ENCODE peak calls at places on chromosomes 11 and 22, in five cellular contexts. One of them, this sample, is unnamed.
A peak's percentile ranks its signal among the peaks of the same experiment; 100 is the strongest.

GRCh38 chr11:75582461-75582934 is 20.4 kb downstream of the SERPINH1 start:
- DNase-seq in adipocyte: no peak
- DNase-seq in colonic mucosa: no peak
- DNase-seq in PC-3: no peak
- DNase-seq in MM.1S: no peak
- DNase-seq in this sample: no peak

GRCh38 chr22:20025401-20026203 is 4.7 kb downstream of the TANGO2 start:
- DNase-seq in adipocyte: no peak
- DNase-seq in colonic mucosa: no peak
- DNase-seq in PC-3: no peak
- DNase-seq in MM.1S: no peak
- DNase-seq in this sample: no peak

GRCh38 chr11:13446444-13446843 is 16.6 kb downstream of the BTBD10 start:
- DNase-seq in PC-3: peak; percentile 62
- DNase-seq in colonic mucosa: no peak
- DNase-seq in adipocyte: peak; percentile 53
- DNase-seq in MM.1S: no peak
- DNase-seq in this sample: no peak

GRCh38 chr11:22795914-22796313 is 33.7 kb downstream of the SVIP start:
- DNase-seq in adipocyte: no peak
- DNase-seq in MM.1S: no peak
- DNase-seq in colonic mucosa: no peak
- DNase-seq in PC-3: peak; percentile 35
- DNase-seq in this sample: no peak

GRCh38 chr11:61370349-61371005 is 8.3 kb downstream of the TMEM138 start:
- DNase-seq in adipocyte: no peak
- DNase-seq in PC-3: no peak
- DNase-seq in MM.1S: no peak
- DNase-seq in colonic mucosa: no peak
- DNase-seq in this sample: no peak

GRCh38 chr11:93905384-93905783 is 55.0 kb upstream of the VSTM5 start:
- DNase-seq in adipocyte: no peak
- DNase-seq in MM.1S: no peak
- DNase-seq in PC-3: peak; percentile 90
- DNase-seq in colonic mucosa: no peak
- DNase-seq in this sample: no peak

GRCh38 chr11:2586091-2586792 is 113.6 kb downstream of the KCNQ1OT1 start:
- DNase-seq in PC-3: no peak
- DNase-seq in colonic mucosa: no peak
- DNase-seq in adipocyte: no peak
- DNase-seq in MM.1S: no peak
- DNase-seq in this sample: peak; percentile 3

GRCh38 chr22:45757068-45757467 is 85.4 kb downstream of the ATXN10 start:
- DNase-seq in colonic mucosa: no peak
- DNase-seq in PC-3: no peak
- DNase-seq in MM.1S: no peak
- DNase-seq in adipocyte: peak; percentile 92
- DNase-seq in this sample: no peak

GRCh38 chr11:130097285-130097684 is 27.6 kb downstream of the APLP2 start:
- DNase-seq in colonic mucosa: no peak
- DNase-seq in adipocyte: no peak
- DNase-seq in MM.1S: no peak
- DNase-seq in PC-3: no peak
- DNase-seq in this sample: no peak

GRCh38 chr22:20578192-20578591 is 70.8 kb downstream of the MED15 start:
- DNase-seq in colonic mucosa: no peak
- DNase-seq in adipocyte: no peak
- DNase-seq in MM.1S: no peak
- DNase-seq in PC-3: no peak
- DNase-seq in this sample: no peak

GRCh38 chr11:122488892-122489291 is 166.6 kb upstream of the UBASH3B start:
- DNase-seq in colonic mucosa: no peak
- DNase-seq in adipocyte: no peak
- DNase-seq in MM.1S: no peak
- DNase-seq in PC-3: no peak
- DNase-seq in this sample: no peak

GRCh38 chr11:46381046-46381835 is at the start of gene MDK:
- DNase-seq in PC-3: no peak
- DNase-seq in colonic mucosa: peak; percentile 52
- DNase-seq in adipocyte: peak; percentile 61
- DNase-seq in MM.1S: no peak
- DNase-seq in this sample: peak; percentile 39

GRCh38 chr11:46381836-46382643 is 571 bp downstream of the MDK start:
- DNase-seq in colonic mucosa: no peak
- DNase-seq in PC-3: no peak
- DNase-seq in adipocyte: no peak
- DNase-seq in MM.1S: no peak
- DNase-seq in this sample: peak; percentile 39

GRCh38 chr11:46383974-46384701 is 2.7 kb downstream of the MDK start:
- DNase-seq in PC-3: peak; percentile 19
- DNase-seq in MM.1S: no peak
- DNase-seq in colonic mucosa: peak; percentile 83
- DNase-seq in adipocyte: no peak
- DNase-seq in this sample: no peak

GRCh38 chr11:46383404-46383758 is 1.9 kb downstream of the MDK start:
- DNase-seq in PC-3: no peak
- DNase-seq in colonic mucosa: no peak
- DNase-seq in adipocyte: no peak
- DNase-seq in MM.1S: no peak
- DNase-seq in this sample: no peak

DNA sequence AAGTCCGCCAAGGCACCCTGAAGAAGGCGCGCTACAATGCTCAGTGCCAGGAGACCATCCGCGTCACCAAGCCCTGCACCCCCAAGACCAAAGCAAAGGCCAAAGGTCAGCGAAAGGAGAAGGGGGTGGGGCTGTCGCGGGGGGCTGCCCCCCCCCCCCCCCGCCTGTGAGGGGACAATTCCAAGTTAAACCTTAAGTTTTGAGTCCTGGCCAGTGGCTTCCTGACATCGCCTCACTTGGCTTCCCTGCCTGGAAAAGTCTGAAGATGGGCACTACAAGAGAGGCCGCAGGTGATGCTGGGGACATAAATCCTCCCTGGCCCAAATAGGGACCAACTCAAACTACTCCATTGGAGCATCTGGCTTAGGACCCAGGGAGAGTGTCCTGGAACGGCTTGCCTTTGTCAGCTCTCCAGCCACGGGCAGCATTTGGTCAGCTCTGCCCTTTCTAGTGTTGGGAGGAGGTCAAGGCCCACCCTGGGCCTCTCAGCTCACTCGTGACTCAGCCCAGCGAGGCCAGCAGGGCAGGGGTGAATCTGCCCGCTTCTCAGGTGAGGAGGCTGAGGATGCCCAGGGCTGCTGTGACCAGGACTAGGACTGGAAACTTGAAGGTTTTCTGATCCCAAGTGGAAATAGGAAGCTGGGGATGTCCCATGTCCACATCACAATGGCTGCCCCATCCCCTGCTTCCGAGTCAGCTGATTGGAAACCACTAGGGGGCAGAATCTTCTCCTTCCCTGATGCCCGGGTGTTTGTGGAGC is 1.4 kb downstream of the MDK start:
- DNase-seq in adipocyte: peak; percentile 67
- DNase-seq in colonic mucosa: peak; percentile 61
- DNase-seq in PC-3: peak; percentile 36
- DNase-seq in MM.1S: no peak
- DNase-seq in this sample: no peak
- H3K9ac ChIP-seq in adipocyte: no peak overlapping the region
- H3K9ac ChIP-seq in colonic mucosa: peak overlapping the region; percentile 58
- H3K9ac ChIP-seq in PC-3: no peak overlapping the region
- H3K9ac ChIP-seq in MM.1S: no peak overlapping the region
- H3K9ac ChIP-seq in this sample: no peak overlapping the region

GRCh38 chr11:764322-765024 is 12.8 kb downstream of the GATD1 start:
- DNase-seq in MM.1S: no peak
- DNase-seq in PC-3: no peak
- DNase-seq in colonic mucosa: no peak
- DNase-seq in adipocyte: no peak
- DNase-seq in this sample: no peak

GRCh38 chr11:762421-763072 is 14.7 kb downstream of the GATD1 start:
- DNase-seq in colonic mucosa: peak; percentile 47
- DNase-seq in adipocyte: peak; percentile 70
- DNase-seq in PC-3: peak; percentile 81
- DNase-seq in MM.1S: no peak
- DNase-seq in this sample: peak; percentile 41

GRCh38 chr11:765025-765801 is 12.1 kb downstream of the GATD1 start:
- DNase-seq in colonic mucosa: peak; percentile 60
- DNase-seq in MM.1S: peak; percentile 59
- DNase-seq in PC-3: peak; percentile 61
- DNase-seq in adipocyte: peak; percentile 54
- DNase-seq in this sample: peak; percentile 73

GRCh38 chr11:763073-763463 is 14.2 kb downstream of the GATD1 start:
- DNase-seq in MM.1S: peak; percentile 1
- DNase-seq in adipocyte: no peak
- DNase-seq in PC-3: peak; percentile 59
- DNase-seq in colonic mucosa: peak; percentile 68
- DNase-seq in this sample: no peak

GRCh38 chr11:763549-764321 is 13.6 kb downstream of the GATD1 start:
- DNase-seq in MM.1S: peak; percentile 5
- DNase-seq in PC-3: no peak
- DNase-seq in colonic mucosa: no peak
- DNase-seq in adipocyte: no peak
- DNase-seq in this sample: no peak
- H3K36me3 ChIP-seq in MM.1S: peaks cover 8% of the 10 kb centered on the region
- H3K36me3 ChIP-seq in PC-3: peaks cover 39% of the 10 kb centered on the region
- H3K36me3 ChIP-seq in colonic mucosa: peaks cover 17% of the 10 kb centered on the region
- H3K36me3 ChIP-seq in adipocyte: peaks cover 81% of the 10 kb centered on the region
- H3K36me3 ChIP-seq in this sample: peaks cover 81% of the 10 kb centered on the region

DNA sequence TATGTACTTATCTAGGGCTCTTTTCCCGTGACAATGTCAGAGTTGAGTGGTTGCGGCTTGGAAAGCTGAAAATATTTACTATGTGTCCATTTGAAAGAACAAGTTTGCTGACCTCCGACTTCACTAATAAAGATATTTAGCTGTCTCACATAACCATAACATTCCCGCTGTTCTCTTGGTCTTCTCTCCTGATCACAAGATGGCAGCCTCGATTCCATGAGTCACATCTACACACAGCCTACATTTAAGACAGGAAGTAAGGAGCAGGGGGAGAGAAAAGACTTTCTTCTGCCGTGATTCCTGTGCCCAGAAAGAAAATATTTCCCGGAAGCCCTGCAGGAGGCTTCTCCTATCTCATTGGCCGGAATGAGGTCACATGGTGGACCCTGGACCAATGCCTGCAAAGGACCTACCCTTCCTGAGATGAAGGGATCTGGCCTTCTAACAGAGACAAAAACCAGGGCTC is 47.4 kb upstream of the SYT13 start:
- DNase-seq in PC-3: peak; percentile 44
- DNase-seq in colonic mucosa: peak; percentile 31
- DNase-seq in adipocyte: peak; percentile 22
- DNase-seq in MM.1S: peak; percentile 16
- DNase-seq in this sample: no peak
- H3K4me3 ChIP-seq in PC-3: peak overlapping the region; percentile 17
- H3K4me3 ChIP-seq in colonic mucosa: no peak overlapping the region
- H3K4me3 ChIP-seq in adipocyte: no peak overlapping the region
- H3K4me3 ChIP-seq in MM.1S: no peak overlapping the region
- H3K4me3 ChIP-seq in this sample: no peak overlapping the region

DNA sequence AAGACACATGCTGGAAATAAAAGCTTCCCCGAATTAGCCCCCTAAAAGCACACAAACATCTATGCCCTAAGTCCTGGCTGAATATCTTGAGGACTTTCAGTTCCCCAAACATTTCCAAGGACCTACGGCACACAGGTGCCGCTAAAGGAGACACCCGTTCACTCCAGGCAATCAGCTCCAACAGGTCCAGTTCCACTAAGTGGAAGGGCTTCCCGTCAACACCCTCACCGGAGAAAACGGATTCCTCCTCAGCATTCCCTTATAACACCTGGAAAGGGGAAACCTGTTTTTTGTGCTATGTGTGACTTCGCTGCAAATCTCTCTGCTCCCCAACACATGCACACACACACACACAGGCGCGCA is 3.9 kb downstream of the TENM4 start:
- DNase-seq in colonic mucosa: no peak
- DNase-seq in MM.1S: no peak
- DNase-seq in PC-3: no peak
- DNase-seq in adipocyte: no peak
- DNase-seq in this sample: no peak
- H3K9ac ChIP-seq in colonic mucosa: no peak overlapping the region
- H3K9ac ChIP-seq in MM.1S: no peak overlapping the region
- H3K9ac ChIP-seq in PC-3: no peak overlapping the region
- H3K9ac ChIP-seq in adipocyte: peak overlapping the region; percentile 87
- H3K9ac ChIP-seq in this sample: no peak overlapping the region

GRCh38 chr11:125624756-125625213 is at the start of gene CHEK1:
- DNase-seq in colonic mucosa: no peak
- DNase-seq in PC-3: no peak
- DNase-seq in MM.1S: no peak
- DNase-seq in adipocyte: no peak
- DNase-seq in this sample: no peak

GRCh38 chr11:125623064-125623463 is 1.9 kb upstream of the CHEK1 start:
- DNase-seq in MM.1S: no peak
- DNase-seq in PC-3: no peak
- DNase-seq in colonic mucosa: no peak
- DNase-seq in adipocyte: no peak
- DNase-seq in this sample: no peak

GRCh38 chr11:125618383-125618782 is 6.6 kb upstream of the CHEK1 start:
- DNase-seq in PC-3: no peak
- DNase-seq in adipocyte: no peak
- DNase-seq in colonic mucosa: no peak
- DNase-seq in MM.1S: no peak
- DNase-seq in this sample: no peak

GRCh38 chr11:125625225-125625593 is 246 bp downstream of the CHEK1 start:
- DNase-seq in MM.1S: no peak
- DNase-seq in adipocyte: no peak
- DNase-seq in PC-3: no peak
- DNase-seq in colonic mucosa: no peak
- DNase-seq in this sample: no peak

GRCh38 chr11:125621995-125622394 is 3.0 kb upstream of the CHEK1 start:
- DNase-seq in colonic mucosa: no peak
- DNase-seq in adipocyte: peak; percentile 52
- DNase-seq in MM.1S: no peak
- DNase-seq in PC-3: peak; percentile 82
- DNase-seq in this sample: no peak
- H3K36me3 ChIP-seq in colonic mucosa: peaks cover 16% of the 10 kb centered on the region
- H3K36me3 ChIP-seq in adipocyte: peaks cover 48% of the 10 kb centered on the region
- H3K36me3 ChIP-seq in MM.1S: peaks cover 36% of the 10 kb centered on the region
- H3K36me3 ChIP-seq in PC-3: peaks cover 45% of the 10 kb centered on the region
- H3K36me3 ChIP-seq in this sample: peaks cover 58% of the 10 kb centered on the region

GRCh38 chr11:31805037-31805628 is 6.0 kb downstream of the PAX6 start:
- DNase-seq in PC-3: no peak
- DNase-seq in colonic mucosa: no peak
- DNase-seq in MM.1S: no peak
- DNase-seq in adipocyte: no peak
- DNase-seq in this sample: no peak
- H3K4me3 ChIP-seq in PC-3: no peak overlapping the region
- H3K4me3 ChIP-seq in colonic mucosa: no peak overlapping the region
- H3K4me3 ChIP-seq in MM.1S: no peak overlapping the region
- H3K4me3 ChIP-seq in adipocyte: peak overlapping the region; percentile 41
- H3K4me3 ChIP-seq in this sample: no peak overlapping the region

GRCh38 chr11:125370561-125371389 is 125.3 kb downstream of the FEZ1 start:
- DNase-seq in adipocyte: no peak
- DNase-seq in PC-3: no peak
- DNase-seq in colonic mucosa: no peak
- DNase-seq in MM.1S: no peak
- DNase-seq in this sample: no peak
- H3K9ac ChIP-seq in adipocyte: no peak overlapping the region
- H3K9ac ChIP-seq in PC-3: no peak overlapping the region
- H3K9ac ChIP-seq in colonic mucosa: no peak overlapping the region
- H3K9ac ChIP-seq in MM.1S: no peak overlapping the region
- H3K9ac ChIP-seq in this sample: no peak overlapping the region

DNA sequence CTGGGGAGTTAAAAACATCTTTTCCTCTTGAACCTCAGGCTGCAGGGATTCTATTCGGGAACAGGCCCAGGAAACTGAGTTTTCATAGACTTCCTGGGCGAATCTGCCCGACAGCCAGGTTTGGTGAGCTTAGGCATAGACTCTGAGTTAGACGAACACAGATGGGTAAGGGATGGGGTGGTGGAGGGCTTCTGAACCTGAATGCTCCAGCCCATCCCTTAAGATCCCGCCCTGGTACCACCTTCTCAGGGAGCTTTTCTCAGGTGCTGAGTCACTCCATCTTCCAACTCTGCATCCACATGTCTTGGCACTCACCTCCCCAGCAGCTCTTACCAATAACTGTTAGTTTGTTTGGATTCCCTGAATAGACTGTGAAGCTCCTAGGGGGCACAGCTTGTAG is 37.4 kb downstream of the MICAL2 start:
- DNase-seq in adipocyte: no peak
- DNase-seq in colonic mucosa: no peak
- DNase-seq in PC-3: no peak
- DNase-seq in MM.1S: no peak
- DNase-seq in this sample: no peak
- H3K36me3 ChIP-seq in adipocyte: no peaks in the 10 kb centered on the region
- H3K36me3 ChIP-seq in colonic mucosa: no peaks in the 10 kb centered on the region
- H3K36me3 ChIP-seq in PC-3: peaks cover 8% of the 10 kb centered on the region
- H3K36me3 ChIP-seq in MM.1S: no peaks in the 10 kb centered on the region
- H3K36me3 ChIP-seq in this sample: no peaks in the 10 kb centered on the region

This sample was measured in DND-41.